ENCODE peak calls at places on chromosome 1, in four cellular contexts. F is heart left ventricle, C is small intestine, D is tibial artery. B is an unnamed sample.

GRCh38 chr1:1883092-1883858 is 7.6 kb downstream of the GNB1 start:
- DNase-seq in F (no peak), C (no peak), D (no peak), B (no peak)

GRCh38 chr1:243332440-243332839 is 76.6 kb downstream of the SDCCAG8 start:
- DNase-seq in F (no peak), C (no peak), D (no peak), B (no peak)

GRCh38 chr1:200540281-200540680 is 80.3 kb downstream of the KIF14 start:
- DNase-seq in F (no peak), C (no peak), D (no peak), B (no peak)

GRCh38 chr1:55582078-55582477 is 366.9 kb upstream of the USP24 start:
- DNase-seq in F (no peak), C (no peak), D (no peak), B (no peak)

GRCh38 chr1:232968965-232969364 is 18.6 kb downstream of the NTPCR start:
- DNase-seq in F (peak), C (no peak), D (no peak), B (peak)

GRCh38 chr1:25689686-25690381 is 73.2 kb downstream of the MAN1C1 start:
- DNase-seq in F (no peak), C (peak), D (no peak), B (peak)

GRCh38 chr1:69404486-69404885 is 163.2 kb upstream of the LRRC7 start:
- DNase-seq in F (no peak), C (no peak), D (no peak), B (no peak)

GRCh38 chr1:211924256-211924655 is 93.7 kb upstream of the LPGAT1 start:
- DNase-seq in F (no peak), C (no peak), D (no peak), B (no peak)

GRCh38 chr1:111990026-111990877 is 784 bp upstream of the KCND3 start:
- DNase-seq in F (peak), C (no peak), D (peak), B (no peak)

GRCh38 chr1:236024655-236025054 is 40.2 kb downstream of the NID1 start:
- DNase-seq in F (peak), C (no peak), D (no peak), B (peak)

GRCh38 chr1:6513296-6513928 is 21.9 kb upstream of the PLEKHG5 start:
- DNase-seq in F (no peak), C (no peak), D (no peak), B (no peak)

GRCh38 chr1:200184196-200184595 is 156.7 kb downstream of the NR5A2 start:
- DNase-seq in F (peak), C (peak), D (peak), B (peak)

GRCh38 chr1:54768093-54768492 is 3.8 kb upstream of the PARS2 start:
- DNase-seq in F (no peak), C (no peak), D (no peak), B (no peak)

GRCh38 chr1:89780721-89781120 is 40.1 kb upstream of the LRRC8D start:
- DNase-seq in F (no peak), C (peak), D (no peak), B (no peak)

GRCh38 chr1:3685229-3685628 is 32.9 kb downstream of the TP73 start:
- DNase-seq in F (no peak), C (no peak), D (no peak), B (no peak)

GRCh38 chr1:56137829-56138505 is 441.4 kb downstream of the PLPP3 start:
- DNase-seq in F (no peak), C (no peak), D (no peak), B (no peak)

GRCh38 chr1:187617776-187618175 is 789.0 kb downstream of the PLA2G4A start:
- DNase-seq in F (no peak), C (no peak), D (no peak), B (no peak)

GRCh38 chr1:10687782-10688408 is 108.6 kb downstream of the CASZ1 start:
- DNase-seq in F (peak), C (no peak), D (peak), B (no peak)

GRCh38 chr1:245169391-245169790 is 14.6 kb downstream of the KIF26B start:
- DNase-seq in F (no peak), C (no peak), D (no peak), B (no peak)

GRCh38 chr1:59198565-59198964 is 98.3 kb upstream of the FGGY start:
- DNase-seq in F (no peak), C (peak), D (no peak), B (no peak)

DNA sequence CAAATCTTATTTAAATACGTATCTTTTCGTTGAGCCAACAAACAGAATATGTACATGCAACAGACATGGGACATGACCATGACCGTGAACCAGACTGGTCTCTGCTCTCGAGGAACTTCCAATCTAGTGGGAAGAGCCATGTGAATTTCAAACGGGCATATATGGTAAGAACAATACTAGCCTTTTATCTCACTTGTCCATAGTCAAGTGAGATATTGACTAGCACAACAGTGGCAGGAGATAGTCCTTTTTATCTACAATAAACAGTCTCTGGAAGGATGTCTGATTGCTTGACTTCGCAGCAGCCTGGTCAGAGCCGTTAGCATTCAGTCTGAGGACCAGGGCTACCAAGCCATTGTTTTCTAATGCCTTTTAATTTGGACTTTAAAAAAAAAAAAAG is 12.6 kb upstream of the PLA2G2C start:
- DNase-seq in F (no peak), C (no peak), D (no peak), B (no peak)
- H3K27ac ChIP-seq in F (no peak), C (no peak), D (no peak), B (no peak)

DNA sequence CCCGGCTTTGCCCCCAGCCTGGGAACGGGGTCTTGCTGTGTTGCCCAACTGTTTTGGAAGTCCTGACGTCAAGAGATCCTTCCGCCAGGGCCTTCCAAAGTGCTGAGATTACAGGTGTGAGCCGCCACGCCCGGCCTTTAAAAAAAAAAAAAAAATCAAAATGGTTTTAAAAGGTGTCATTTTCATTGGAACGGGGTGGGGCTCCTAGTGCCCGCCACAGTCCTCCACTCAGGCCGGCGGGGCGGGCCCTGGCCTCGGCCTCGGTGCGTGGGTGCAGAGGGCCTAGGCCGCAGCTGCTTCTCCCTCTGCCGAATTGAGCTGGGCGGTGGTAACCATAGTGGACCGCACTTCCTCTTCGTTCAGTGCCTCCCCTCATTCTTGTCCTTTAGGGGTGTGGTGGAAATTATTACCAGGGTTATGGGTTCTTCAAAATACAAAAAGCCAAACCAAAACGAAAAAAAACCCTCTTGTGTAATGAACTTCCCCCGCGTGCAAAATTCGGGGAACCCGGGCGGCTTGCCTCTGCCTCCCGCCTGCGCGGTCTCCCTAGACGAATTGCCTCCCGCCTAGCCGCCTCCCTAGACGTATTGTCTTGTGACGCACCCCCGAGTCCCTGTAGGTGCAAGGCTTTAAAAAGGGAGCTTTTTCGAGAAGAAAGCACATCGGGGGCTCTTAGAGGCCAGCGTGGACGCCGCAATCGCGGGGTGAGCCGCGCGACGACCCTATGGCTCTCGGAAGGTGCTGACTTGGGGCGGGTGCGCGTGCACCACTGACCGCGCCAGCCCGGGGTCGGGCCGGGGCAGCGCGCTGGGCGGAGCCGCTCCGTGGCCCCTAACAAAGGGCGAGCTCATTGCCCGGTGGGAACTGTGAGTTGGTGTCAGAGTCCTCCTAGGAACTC is 10.5 kb upstream of the SPEN start:
- DNase-seq in F (peak), C (peak), D (peak), B (peak)
- H3K27ac ChIP-seq in F (peak), C (peak), D (peak), B (peak)

GRCh38 chr1:168788262-168788661 is 59.3 kb upstream of the DPT start:
- DNase-seq in F (no peak), C (no peak), D (no peak), B (no peak)

GRCh38 chr1:168786476-168787330 is 57.7 kb upstream of the DPT start:
- DNase-seq in F (no peak), C (no peak), D (no peak), B (no peak)

GRCh38 chr1:168783424-168783823 is 54.4 kb upstream of the DPT start:
- DNase-seq in F (no peak), C (no peak), D (no peak), B (no peak)

GRCh38 chr1:168782731-168783130 is 53.7 kb upstream of the DPT start:
- DNase-seq in F (no peak), C (no peak), D (no peak), B (no peak)

GRCh38 chr1:168783831-168784230 is 54.8 kb upstream of the DPT start:
- DNase-seq in F (no peak), C (no peak), D (no peak), B (no peak)
- H3K27ac ChIP-seq in F (no peak), C (no peak), D (no peak), B (no peak)

GRCh38 chr1:196557797-196558196 is 50.4 kb downstream of the KCNT2 start:
- DNase-seq in F (no peak), C (no peak), D (no peak), B (no peak)

GRCh38 chr1:196559314-196559713 is 48.9 kb downstream of the KCNT2 start:
- DNase-seq in F (no peak), C (no peak), D (no peak), B (no peak)

GRCh38 chr1:196563768-196564167 is 44.5 kb downstream of the KCNT2 start:
- DNase-seq in F (no peak), C (no peak), D (no peak), B (no peak)

GRCh38 chr1:196558424-196558823 is 49.8 kb downstream of the KCNT2 start:
- DNase-seq in F (no peak), C (peak), D (no peak), B (no peak)
- H3K27ac ChIP-seq in F (peak), C (no peak), D (no peak), B (no peak)

B was measured in HL-60.